ENCODE peak calls at places on chromosomes 11 and 22, in four cellular contexts. H is fibroblast of mammary gland; U is NCI-H524; X is stimulated activated CD4-positive, alpha-beta T cell treated with anti-CD3 and anti-CD28 coated beads, Interleukin-15, amount 100 ng/mL, for 1 hour. R is an unnamed sample.

GRCh38 chr22:46773074-46773473 is 10.6 kb downstream of the TBC1D22A start:
- DNase-seq in U (no peak), H (no peak), X (no peak), R (no peak)

GRCh38 chr11:45289369-45289768 is 3.2 kb upstream of the SYT13 start:
- DNase-seq in U (no peak), H (peak; percentile 83), X (no peak), R (peak; percentile 66)

GRCh38 chr11:12125609-12126149 is 15.3 kb downstream of the MICAL2 start:
- DNase-seq in H (peak; percentile 58), X (no peak), U (no peak), R (no peak)

GRCh38 chr11:104338186-104338585 is 174.2 kb upstream of the PDGFD start:
- DNase-seq in H (peak; percentile 8), X (no peak), U (no peak), R (no peak)

GRCh38 chr11:108635106-108635505 is 29.8 kb upstream of the DDX10 start:
- DNase-seq in X (no peak), U (no peak), H (no peak), R (no peak)

GRCh38 chr22:21020802-21021429 is 6.0 kb downstream of the P2RX6 start:
- DNase-seq in X (no peak), U (peak; percentile 53), H (no peak), R (peak; percentile 37)

GRCh38 chr11:68008381-68009337 is 1.5 kb upstream of the ALDH3B1 start:
- DNase-seq in X (no peak), H (no peak), U (no peak), R (no peak)

GRCh38 chr22:35634981-35635540 is 13.2 kb upstream of the APOL6 start:
- DNase-seq in U (peak; percentile 73), X (no peak), H (peak; percentile 62), R (no peak)

GRCh38 chr11:5564259-5565019 is 16.1 kb upstream of the OR52H1 start:
- DNase-seq in X (no peak), H (peak; percentile 57), U (no peak), R (no peak)

GRCh38 chr11:76234704-76235232 is 28.5 kb upstream of the WNT11 start:
- DNase-seq in U (no peak), H (peak; percentile 71), X (peak; percentile 20), R (no peak)

GRCh38 chr11:114738954-114739353 is 60.6 kb downstream of the NXPE2 start:
- DNase-seq in U (peak; percentile 64), H (peak; percentile 48), X (no peak), R (peak; percentile 33)

GRCh38 chr11:12507391-12507790 is 130.0 kb downstream of the PARVA start:
- DNase-seq in X (no peak), H (no peak), U (no peak), R (no peak)

GRCh38 chr11:130180491-130180890 is 20.9 kb downstream of the ST14 start:
- DNase-seq in U (no peak), H (peak; percentile 56), X (no peak), R (no peak)

GRCh38 chr11:107752954-107753822 is 41.3 kb upstream of the SLN start:
- DNase-seq in H (peak; percentile 36), U (peak; percentile 23), X (no peak), R (no peak)

GRCh38 chr11:44623716-44624491 is 58.4 kb downstream of the CD82 start:
- DNase-seq in U (peak; percentile 41), X (no peak), H (no peak), R (no peak)

GRCh38 chr11:10387209-10388083 is 67.6 kb upstream of the AMPD3 start:
- DNase-seq in H (peak; percentile 95), X (no peak), U (no peak), R (peak; percentile 77)

GRCh38 chr11:122022646-122023045 is 93.4 kb downstream of the BLID start:
- DNase-seq in H (no peak), X (no peak), U (no peak), R (no peak)

GRCh38 chr11:45489281-45489906 is 176.0 kb downstream of the CHST1 start:
- DNase-seq in U (no peak), H (no peak), X (no peak), R (no peak)

GRCh38 chr11:131910491-131911387 is 540.3 kb downstream of the NTM start:
- DNase-seq in H (peak; percentile 38), U (peak; percentile 42), X (no peak), R (peak; percentile 58)

GRCh38 chr22:43512279-43512678 is 100.5 kb downstream of the MPPED1 start:
- DNase-seq in H (no peak), X (no peak), U (no peak), R (no peak)

GRCh38 chr11:67293090-67293489 is 4.0 kb downstream of the ANKRD13D start:
- DNase-seq in H (peak; percentile 84), U (no peak), X (no peak), R (peak; percentile 72)

GRCh38 chr11:65311197-65311631 is 3.5 kb upstream of the CDC42EP2 start:
- DNase-seq in X (no peak), H (peak; percentile 71), U (peak; percentile 37), R (peak; percentile 60)

GRCh38 chr11:113994077-113994954 is 19.4 kb downstream of the HTR3A start:
- DNase-seq in X (peak; percentile 20), U (peak; percentile 80), H (no peak), R (no peak)

GRCh38 chr11:62295504-62295903 is 3.4 kb downstream of the SCGB1D4 start:
- DNase-seq in H (peak; percentile 28), X (no peak), U (no peak), R (peak; percentile 15)

GRCh38 chr11:105968021-105968697 is 53.9 kb downstream of the MSANTD4 start:
- DNase-seq in H (peak; percentile 56), X (no peak), U (no peak), R (peak; percentile 31)

GRCh38 chr11:64342869-64343739 is 3.1 kb downstream of the CCDC88B start:
- DNase-seq in H (no peak), U (no peak), X (no peak), R (no peak)

GRCh38 chr22:31284756-31285155 is 7.5 kb downstream of the PIK3IP1 start:
- DNase-seq in H (no peak), X (no peak), U (no peak), R (no peak)

GRCh38 chr11:58829736-58830135 is 14.8 kb downstream of the GLYATL2 start:
- DNase-seq in U (no peak), H (peak; percentile 73), X (no peak), R (peak; percentile 71)

GRCh38 chr22:44024288-44024908 is at the start of gene PARVB:
- DNase-seq in X (no peak), H (no peak), U (peak; percentile 29), R (peak; percentile 29)

GRCh38 chr11:3101921-3102640 is 44.9 kb upstream of the CARS1 start:
- DNase-seq in U (no peak), X (no peak), H (no peak), R (no peak)

GRCh38 chr11:128515086-128515485 is 72.3 kb downstream of the ETS1 start:
- DNase-seq in H (peak; percentile 20), U (no peak), X (no peak), R (peak; percentile 1)

R was measured in EL.